ENCODE peak calls at places on chromosomes 16 and 17, in ten cellular contexts. W, N, L, C, K, X, J, Q, O and H are unnamed samples.

GRCh38 chr17:31319253-31319661 is 2.2 kb downstream of the EVI2A start:
- DNase-seq in W (no peak), N (no peak), L (no peak), C (no peak), K (no peak), X (no peak), J (no peak), Q (no peak), O (no peak), H (no peak)

GRCh38 chr17:28811594-28812135 is 30.9 kb downstream of the FAM222B start:
- DNase-seq in W (no peak), N (peak; percentile 47), L (no peak), C (no peak), K (no peak), X (no peak), J (peak; percentile 21), Q (no peak), O (peak; percentile 65), H (no peak)

GRCh38 chr16:5396880-5397279 is 299.3 kb upstream of the EEF2KMT start:
- DNase-seq in W (no peak), N (no peak), L (no peak), C (no peak), K (no peak), X (no peak), J (no peak), Q (no peak), O (no peak), H (no peak)

GRCh38 chr17:4823373-4824089 is 9.6 kb upstream of the MINK1 start:
- DNase-seq in W (no peak), N (no peak), L (no peak), C (no peak), K (no peak), X (no peak), J (no peak), Q (no peak), O (no peak), H (no peak)

GRCh38 chr17:7263801-7264078 is 1.5 kb upstream of the CLDN7 start:
- DNase-seq in W (no peak), N (no peak), L (no peak), C (no peak), K (no peak), X (no peak), J (peak; percentile 76), Q (no peak), O (no peak), H (no peak)

GRCh38 chr16:24966031-24966430 is 49.1 kb downstream of the ARHGAP17 start:
- DNase-seq in W (no peak), N (no peak), L (no peak), C (no peak), K (no peak), X (no peak), J (no peak), Q (no peak), O (no peak), H (no peak)

GRCh38 chr17:57785032-57785431 is 39.9 kb upstream of the CCDC182 start:
- DNase-seq in W (no peak), N (no peak), L (no peak), C (peak; percentile 62), K (no peak), X (no peak), J (peak; percentile 13), Q (no peak), O (no peak), H (no peak)

GRCh38 chr17:49384962-49385361 is 22.9 kb upstream of the ZNF652 start:
- DNase-seq in W (no peak), N (no peak), L (no peak), C (no peak), K (no peak), X (no peak), J (no peak), Q (no peak), O (no peak), H (no peak)

GRCh38 chr17:63222655-63223054 is 223.5 kb downstream of the CYB561 start:
- DNase-seq in W (no peak), N (peak; percentile 8), L (no peak), C (no peak), K (no peak), X (no peak), J (no peak), Q (no peak), O (no peak), H (no peak)

GRCh38 chr17:46082293-46082692 is 83.2 kb downstream of the STH start:
- DNase-seq in W (no peak), N (no peak), L (no peak), C (no peak), K (no peak), X (no peak), J (no peak), Q (no peak), O (no peak), H (no peak)

GRCh38 chr16:64962786-64963185 is 159.1 kb downstream of the CDH11 start:
- DNase-seq in W (no peak), N (no peak), L (no peak), C (no peak), K (no peak), X (no peak), J (no peak), Q (no peak), O (no peak), H (no peak)

GRCh38 chr16:76946879-76947278 is 244.1 kb upstream of the MON1B start:
- DNase-seq in W (peak; percentile 17), N (peak; percentile 56), L (no peak), C (no peak), K (no peak), X (no peak), J (no peak), Q (no peak), O (peak; percentile 84), H (no peak)

DNA sequence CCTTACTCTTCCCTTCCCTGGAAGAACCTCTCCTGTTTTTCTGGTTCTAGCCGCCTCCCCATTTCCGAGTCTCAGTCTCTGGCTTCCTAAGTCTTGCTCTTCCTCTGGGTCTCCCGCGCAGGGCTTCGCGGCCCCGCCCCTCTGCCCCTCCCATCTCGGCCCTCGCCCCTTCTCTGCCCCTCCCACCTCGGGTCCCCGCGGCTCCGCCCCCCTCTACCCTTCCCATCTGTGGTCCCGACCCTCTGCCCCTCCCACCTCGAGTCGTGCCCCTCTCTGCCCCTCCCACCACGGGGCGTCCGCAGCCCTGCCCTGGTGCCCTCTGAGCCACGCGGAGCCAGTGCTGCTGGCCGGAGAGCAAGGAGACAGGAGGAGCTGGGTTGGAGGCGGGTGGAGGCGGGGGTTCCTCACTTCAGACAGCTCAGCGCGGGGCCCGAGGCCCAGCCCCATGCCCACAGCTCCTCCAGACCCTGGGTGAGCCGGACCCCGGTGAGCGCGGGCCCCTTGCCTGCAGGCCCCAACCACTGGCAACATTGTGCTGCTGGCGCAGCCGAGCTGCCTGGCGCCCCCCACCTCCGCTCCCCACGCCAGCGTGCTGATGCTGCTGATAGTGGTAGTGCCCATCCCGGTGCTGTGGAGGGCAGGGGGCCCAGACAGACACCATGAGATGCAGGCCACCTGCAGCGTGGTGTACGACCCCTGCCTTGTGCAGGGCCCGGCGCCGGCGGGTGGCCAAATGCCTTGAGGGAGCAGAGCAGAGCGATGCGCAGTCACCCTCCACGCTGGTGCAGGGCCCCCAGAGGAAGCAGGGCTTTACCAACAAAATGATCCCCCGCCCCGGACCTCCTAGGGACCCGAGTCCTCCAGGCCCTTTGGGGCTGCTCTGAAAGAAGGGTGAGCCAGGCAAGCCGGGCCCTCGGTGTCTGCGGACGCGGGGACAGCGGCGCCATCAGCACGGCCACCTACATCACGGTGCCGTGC is 2115.3 kb downstream of the TP53TG3F start:
- DNase-seq in W (peak; percentile 33), N (no peak), L (no peak), C (no peak), K (no peak), X (no peak), J (no peak), Q (no peak), O (no peak), H (no peak)
- H3K9me3 ChIP-seq in W (no peaks in the 10 kb centered on the region), N (no peaks in the 10 kb centered on the region), L (no peaks in the 10 kb centered on the region), C (no peaks in the 10 kb centered on the region), K (peaks cover 23% of the 10 kb centered on the region), X (no peaks in the 10 kb centered on the region), J (no peaks in the 10 kb centered on the region), Q (no peaks in the 10 kb centered on the region), O (peaks cover 2% of the 10 kb centered on the region), H (peaks cover 21% of the 10 kb centered on the region)

GRCh38 chr16:35252356-35252936 is 1793.0 kb downstream of the TP53TG3F start:
- DNase-seq in W (no peak), N (peak; percentile 14), L (no peak), C (no peak), K (no peak), X (no peak), J (no peak), Q (no peak), O (no peak), H (no peak)

DNA sequence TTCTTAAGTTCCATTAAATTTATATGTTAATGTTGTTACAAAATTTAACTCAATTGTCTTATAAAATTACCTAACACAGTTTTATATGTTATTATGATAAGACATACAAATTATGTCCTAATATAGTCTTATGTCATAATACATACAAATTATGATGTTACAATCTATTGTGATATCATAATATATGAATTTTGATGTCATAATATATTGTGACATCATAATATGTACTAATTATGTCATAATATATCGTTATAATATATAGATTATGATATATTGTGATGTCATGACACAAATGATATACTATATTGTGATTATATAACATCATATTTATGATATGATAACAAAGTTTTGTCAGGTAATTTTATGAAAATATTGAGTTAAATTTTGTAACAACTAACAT is 1789.6 kb downstream of the TP53TG3F start:
- DNase-seq in W (no peak), N (no peak), L (no peak), C (no peak), K (no peak), X (no peak), J (no peak), Q (no peak), O (no peak), H (no peak)
- H3K9me3 ChIP-seq in W (no peaks in the 10 kb centered on the region), N (no peaks in the 10 kb centered on the region), L (no peaks in the 10 kb centered on the region), C (no peaks in the 10 kb centered on the region), K (peaks cover 14% of the 10 kb centered on the region), X (no peaks in the 10 kb centered on the region), J (no peaks in the 10 kb centered on the region), Q (no peaks in the 10 kb centered on the region), O (no peaks in the 10 kb centered on the region), H (peaks cover 15% of the 10 kb centered on the region)

GRCh38 chr16:35862242-35862641 is 2402.8 kb downstream of the TP53TG3F start:
- DNase-seq in W (no peak), N (no peak), L (no peak), C (no peak), K (no peak), X (no peak), J (no peak), Q (no peak), O (no peak), H (no peak)
- H3K9me3 ChIP-seq in W (no peaks in the 10 kb centered on the region), N (no peaks in the 10 kb centered on the region), L (no peaks in the 10 kb centered on the region), C (no peaks in the 10 kb centered on the region), K (peaks cover 16% of the 10 kb centered on the region), X (no peaks in the 10 kb centered on the region), J (peaks cover 5% of the 10 kb centered on the region), Q (no peaks in the 10 kb centered on the region), O (no peaks in the 10 kb centered on the region), H (no peaks in the 10 kb centered on the region)

GRCh38 chr16:7524419-7524818 is 191.8 kb downstream of the RBFOX1 start:
- DNase-seq in W (no peak), N (no peak), L (no peak), C (no peak), K (no peak), X (no peak), J (no peak), Q (no peak), O (no peak), H (no peak)

GRCh38 chr16:7521834-7522233 is 189.2 kb downstream of the RBFOX1 start:
- DNase-seq in W (no peak), N (no peak), L (no peak), C (no peak), K (no peak), X (no peak), J (no peak), Q (no peak), O (no peak), H (no peak)

GRCh38 chr16:7532534-7532933 is 199.9 kb downstream of the RBFOX1 start:
- DNase-seq in W (no peak), N (no peak), L (no peak), C (no peak), K (no peak), X (no peak), J (no peak), Q (no peak), O (no peak), H (no peak)

GRCh38 chr16:7526736-7527135 is 194.1 kb downstream of the RBFOX1 start:
- DNase-seq in W (no peak), N (no peak), L (no peak), C (no peak), K (no peak), X (no peak), J (no peak), Q (no peak), O (no peak), H (no peak)
- H3K9me3 ChIP-seq in W (no peaks in the 10 kb centered on the region), N (no peaks in the 10 kb centered on the region), L (no peaks in the 10 kb centered on the region), C (no peaks in the 10 kb centered on the region), K (no peaks in the 10 kb centered on the region), X (no peaks in the 10 kb centered on the region), J (no peaks in the 10 kb centered on the region), Q (no peaks in the 10 kb centered on the region), O (no peaks in the 10 kb centered on the region), H (no peaks in the 10 kb centered on the region)